ENCODE peak calls at places on chromosomes 16 and 17, in four cellular contexts. One of them, this sample, is unnamed.

GRCh38 chr17:48915459-48916282 is 7.5 kb downstream of the UBE2Z start:
- DNase-seq in nucleus accumbens: no peak
- DNase-seq in nephron progenitor cell: no peak
- DNase-seq in anterior cingulate cortex: no peak
- DNase-seq in this sample: no peak

GRCh38 chr17:65277576-65277975 is 140.4 kb downstream of the RGS9 start:
- DNase-seq in anterior cingulate cortex: no peak
- DNase-seq in nephron progenitor cell: no peak
- DNase-seq in nucleus accumbens: no peak
- DNase-seq in this sample: no peak

GRCh38 chr16:72256398-72257048 is 84.6 kb upstream of the PMFBP1 start:
- DNase-seq in nephron progenitor cell: no peak
- DNase-seq in anterior cingulate cortex: no peak
- DNase-seq in nucleus accumbens: no peak
- DNase-seq in this sample: peak; percentile 66

GRCh38 chr16:22705799-22706198 is 108.2 kb upstream of the HS3ST2 start:
- DNase-seq in nucleus accumbens: no peak
- DNase-seq in anterior cingulate cortex: no peak
- DNase-seq in nephron progenitor cell: no peak
- DNase-seq in this sample: no peak

GRCh38 chr17:49547566-49547965 is 28.1 kb upstream of the NXPH3 start:
- DNase-seq in nephron progenitor cell: no peak
- DNase-seq in anterior cingulate cortex: no peak
- DNase-seq in nucleus accumbens: no peak
- DNase-seq in this sample: no peak

GRCh38 chr16:75614247-75614897 is 8.7 kb downstream of the ADAT1 start:
- DNase-seq in nephron progenitor cell: no peak
- DNase-seq in nucleus accumbens: no peak
- DNase-seq in anterior cingulate cortex: no peak
- DNase-seq in this sample: no peak

GRCh38 chr16:58647107-58647506 is 17.5 kb upstream of the CNOT1 start:
- DNase-seq in anterior cingulate cortex: no peak
- DNase-seq in nucleus accumbens: no peak
- DNase-seq in nephron progenitor cell: no peak
- DNase-seq in this sample: no peak

GRCh38 chr16:88200896-88201185 is 181.9 kb upstream of the ZNF469 start:
- DNase-seq in nephron progenitor cell: no peak
- DNase-seq in anterior cingulate cortex: no peak
- DNase-seq in nucleus accumbens: no peak
- DNase-seq in this sample: peak; percentile 51

GRCh38 chr16:12511308-12511707 is 292.4 kb downstream of the CPPED1 start:
- DNase-seq in nephron progenitor cell: no peak
- DNase-seq in nucleus accumbens: no peak
- DNase-seq in anterior cingulate cortex: no peak
- DNase-seq in this sample: no peak

This sample was measured in sigmoid colon.